ENCODE peak calls at places on chromosomes 11 and 22, in five cellular contexts. H, K, U, O and E are unnamed samples.

GRCh38 chr22:39097098-39098020 is at the start of gene APOBEC3H:
- DNase-seq in H (no peak), K (peak), O (no peak), U (no peak), E (no peak)

GRCh38 chr11:113048820-113049555 is 87.8 kb downstream of the NCAM1 start:
- DNase-seq in H (no peak), U (no peak), O (no peak), K (no peak), E (no peak)

GRCh38 chr11:1943576-1943975 is 3.6 kb upstream of the MRPL23 start:
- DNase-seq in K (no peak), H (peak), U (no peak), O (no peak), E (no peak)

GRCh38 chr22:38423512-38424503 is 31.2 kb downstream of the KCNJ4 start:
- DNase-seq in O (no peak), K (no peak), H (no peak), U (no peak), E (no peak)

GRCh38 chr11:70580036-70580805 is 181.9 kb downstream of the CTTN start:
- DNase-seq in O (no peak), U (no peak), H (peak), K (no peak), E (no peak)

GRCh38 chr11:12868315-12869073 is 140.6 kb upstream of the RASSF10 start:
- DNase-seq in O (no peak), U (no peak), H (no peak), K (no peak), E (no peak)

GRCh38 chr11:111696556-111696955 is 69.6 kb downstream of the PPP2R1B start:
- DNase-seq in H (no peak), K (no peak), U (no peak), O (no peak), E (no peak)

GRCh38 chr11:126914941-126915340 is 85.6 kb downstream of the KIRREL3 start:
- DNase-seq in O (no peak), H (no peak), K (no peak), U (no peak), E (no peak)

GRCh38 chr11:65558785-65559509 is 788 bp upstream of the LTBP3 start:
- DNase-seq in O (no peak), U (no peak), H (peak), K (no peak), E (no peak)

GRCh38 chr11:2951235-2952110 is 22.3 kb upstream of the PHLDA2 start:
- DNase-seq in U (no peak), K (no peak), O (no peak), H (no peak), E (no peak)

GRCh38 chr11:47566166-47566546 is 757 bp downstream of the PTPMT1 start:
- DNase-seq in K (no peak), H (no peak), U (no peak), O (no peak), E (peak)